ENCODE peak calls at places on chromosomes 4 and X, in four cellular contexts. W, R, F and K are unnamed samples.

GRCh38 chr4:8267077-8267476 is 2.5 kb upstream of the HTRA3 start:
- DNase-seq in W (peak), R (peak), F (peak), K (peak)

GRCh38 chr4:26022346-26022891 is 108.4 kb downstream of the SMIM20 start:
- DNase-seq in W (no peak), R (no peak), F (peak), K (no peak)

GRCh38 chr4:113979157-113979972 is at the start of gene ARSJ:
- DNase-seq in W (peak), R (no peak), F (no peak), K (peak)

GRCh38 chrX:150438165-150438564 is 75.0 kb downstream of the MAMLD1 start:
- DNase-seq in W (no peak), R (no peak), F (no peak), K (no peak)

GRCh38 chr4:51932261-51932660 is 87.9 kb downstream of the LRRC66 start:
- DNase-seq in W (no peak), R (no peak), F (no peak), K (no peak)

GRCh38 chr4:112523008-112523440 is 7.0 kb upstream of the NEUROG2 start:
- DNase-seq in W (peak), R (peak), F (no peak), K (no peak)

GRCh38 chrX:104098151-104098808 is 14.0 kb upstream of the ZCCHC18 start:
- DNase-seq in W (peak), R (peak), F (peak), K (peak)

GRCh38 chr4:140935259-140935658 is 179.1 kb upstream of the TBC1D9 start:
- DNase-seq in W (no peak), R (no peak), F (no peak), K (no peak)

GRCh38 chrX:115988825-115989224 is 181.7 kb upstream of the AGTR2 start:
- DNase-seq in W (no peak), R (no peak), F (no peak), K (no peak)

GRCh38 chr4:72326692-72327632 is 242.1 kb downstream of the ADAMTS3 start:
- DNase-seq in W (no peak), R (peak), F (peak), K (peak)

GRCh38 chr4:137124278-137124932 is 407.9 kb downstream of the PCDH18 start:
- DNase-seq in W (no peak), R (peak), F (peak), K (peak)

GRCh38 chr4:38071801-38072567 is 111.8 kb downstream of the PTTG2 start:
- DNase-seq in W (no peak), R (no peak), F (peak), K (no peak)

GRCh38 chrX:15465347-15465746 is 27.8 kb downstream of the PIR start:
- DNase-seq in W (no peak), R (no peak), F (no peak), K (no peak)

GRCh38 chrX:140091276-140091886 is 126.1 kb upstream of the CXorf66 start:
- DNase-seq in W (peak), R (peak), F (no peak), K (peak)

GRCh38 chr4:3634281-3635089 is 102.3 kb upstream of the LRPAP1 start:
- DNase-seq in W (no peak), R (no peak), F (no peak), K (no peak)

GRCh38 chr4:25852105-25852504 is 10.7 kb downstream of the SEL1L3 start:
- DNase-seq in W (no peak), R (no peak), F (no peak), K (no peak)

GRCh38 chrX:37685452-37686347 is at the start of gene XK:
- DNase-seq in W (peak), R (peak), F (no peak), K (peak)

GRCh38 chrX:12958059-12958458 is 16.9 kb upstream of the TMSB4X start:
- DNase-seq in W (no peak), R (no peak), F (no peak), K (no peak)

GRCh38 chrX:334331-334891 is 15.8 kb upstream of the GTPBP6 start:
- DNase-seq in W (no peak), R (no peak), F (no peak), K (no peak)

GRCh38 chr4:158540125-158540907 is 18.6 kb downstream of the RXFP1 start:
- DNase-seq in W (no peak), R (no peak), F (no peak), K (no peak)

GRCh38 chr4:101954351-101954750 is 163.8 kb downstream of the BANK1 start:
- DNase-seq in W (no peak), R (no peak), F (no peak), K (no peak)

GRCh38 chrX:17361620-17362019 is 13.4 kb upstream of the NHS start:
- DNase-seq in W (peak), R (peak), F (peak), K (peak)

GRCh38 chrX:65488496-65488895 is 46.1 kb downstream of the LAS1L start:
- DNase-seq in W (no peak), R (no peak), F (no peak), K (no peak)

GRCh38 chr4:8238061-8238511 is 31.5 kb upstream of the HTRA3 start:
- DNase-seq in W (peak), R (no peak), F (no peak), K (no peak)

GRCh38 chr4:114264877-114265291 is 285.4 kb upstream of the ARSJ start:
- DNase-seq in W (no peak), R (no peak), F (peak), K (no peak)

GRCh38 chrX:19839770-19840254 is 47.6 kb downstream of the SH3KBP1 start:
- DNase-seq in W (no peak), R (no peak), F (no peak), K (no peak)

GRCh38 chr4:56870927-56871326 is 36.8 kb upstream of the REST start:
- DNase-seq in W (no peak), R (no peak), F (no peak), K (no peak)

GRCh38 chr4:75003979-75004378 is 71.1 kb downstream of the PARM1 start:
- DNase-seq in W (no peak), R (no peak), F (no peak), K (no peak)

GRCh38 chr4:26937136-26937535 is 76.5 kb downstream of the STIM2 start:
- DNase-seq in W (no peak), R (peak), F (no peak), K (no peak)

GRCh38 chr4:84258905-84259830 is 239.9 kb downstream of the NKX6-1 start:
- DNase-seq in W (no peak), R (peak), F (peak), K (peak)

GRCh38 chr4:184464759-184465454 is 9.4 kb downstream of the IRF2 start:
- DNase-seq in W (no peak), R (no peak), F (peak), K (no peak)

GRCh38 chrX:45295587-45295986 is 94.9 kb upstream of the DIPK2B start:
- DNase-seq in W (no peak), R (no peak), F (peak), K (peak)

GRCh38 chr4:176789955-176790354 is 2.8 kb downstream of the VEGFC start:
- DNase-seq in W (no peak), R (peak), F (peak), K (peak)

DNA sequence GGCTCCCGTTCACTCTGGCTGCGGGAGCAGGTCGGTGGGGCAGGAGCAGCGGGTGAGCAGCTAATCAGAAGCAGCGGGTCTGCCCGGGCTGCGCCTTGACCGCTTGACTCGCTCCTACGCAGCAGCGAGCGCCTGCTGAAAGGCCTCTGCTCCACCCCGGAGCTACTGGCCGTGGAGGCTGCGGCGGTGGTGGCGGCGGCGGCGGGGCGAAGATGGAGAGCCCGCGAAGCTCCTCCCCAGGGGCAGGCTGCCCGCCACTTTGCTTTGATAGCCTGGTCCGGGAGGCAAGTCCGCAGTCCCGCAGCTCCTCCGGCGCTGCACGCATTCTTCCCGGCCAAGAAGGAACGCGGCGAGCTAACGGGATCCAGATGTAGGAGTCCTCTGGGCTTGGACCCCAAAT is 36.7 kb downstream of the PJA1 start:
- DNase-seq in W (peak), R (peak), F (no peak), K (no peak)
- TF ChIP-seq ELF4 in W (no peak), R (no peak), F (no peak), K (no peak)

DNA sequence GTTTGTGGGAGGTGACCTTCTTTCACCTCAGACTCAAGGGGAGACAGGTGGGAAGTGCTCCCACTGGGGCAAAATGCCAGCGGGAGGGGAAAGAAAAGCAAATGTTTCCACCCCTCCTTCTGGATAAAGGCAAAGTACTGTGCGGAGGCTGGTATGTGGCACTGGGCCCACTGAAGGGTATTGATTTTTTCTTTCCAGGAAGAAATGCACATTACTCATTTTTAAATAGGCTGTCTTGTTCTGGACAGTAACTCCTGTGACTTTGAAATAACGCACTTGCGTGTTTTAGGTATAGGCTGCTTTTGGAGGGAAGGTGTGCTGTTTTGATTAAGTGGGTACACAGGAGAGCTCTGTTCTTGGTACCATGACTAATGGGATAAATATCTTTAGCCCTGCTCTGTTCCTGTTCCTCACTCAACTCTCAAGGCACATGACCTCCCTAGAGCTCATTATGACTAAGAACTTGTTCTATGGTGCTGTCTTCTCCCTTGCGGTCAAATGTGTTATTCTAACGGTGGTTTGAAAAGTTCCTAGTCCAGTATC is 40.7 kb upstream of the MBTPS2 start:
- DNase-seq in W (no peak), R (no peak), F (peak), K (no peak)
- TF ChIP-seq ELF4 in W (no peak), R (no peak), F (no peak), K (no peak)

DNA sequence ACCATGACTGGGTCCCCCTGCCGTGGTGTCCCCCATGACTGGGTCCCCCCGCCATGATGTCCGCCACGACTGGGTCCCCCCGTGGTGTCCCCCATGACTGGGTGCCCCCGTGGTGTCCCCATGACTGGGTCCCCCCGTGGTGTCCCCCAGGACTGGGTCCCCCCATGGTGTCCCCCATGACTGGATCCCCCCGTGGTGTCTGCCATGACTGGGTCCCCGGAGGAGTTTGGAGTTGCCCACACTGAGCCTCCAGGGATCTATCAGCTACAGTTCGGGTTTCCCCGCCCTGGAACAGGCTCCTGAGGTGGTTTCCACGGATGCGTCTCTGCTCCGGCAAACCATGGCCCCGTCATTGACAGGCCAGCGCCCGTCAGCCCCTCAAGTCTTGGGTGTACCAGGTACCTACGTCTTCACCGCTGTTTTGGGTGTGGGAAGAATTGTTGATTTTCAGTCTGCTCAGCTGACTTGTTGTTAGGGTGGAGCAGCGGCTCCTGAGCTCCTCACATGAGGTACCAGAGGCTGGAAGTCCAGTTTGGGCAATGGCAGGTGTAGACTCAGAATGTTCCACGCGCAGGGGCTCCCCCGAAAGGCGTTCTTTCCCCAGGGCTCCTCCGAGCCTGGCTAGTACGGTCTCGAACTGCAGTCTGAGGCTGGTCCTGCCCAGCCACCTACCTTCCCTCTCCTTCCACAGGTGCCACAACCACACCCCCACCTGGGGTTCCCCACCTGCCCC is 8.3 kb upstream of the PDE6B start:
- DNase-seq in W (no peak), R (no peak), F (no peak), K (no peak)
- TF ChIP-seq ELF4 in W (no peak), R (no peak), F (no peak), K (no peak)

GRCh38 chr4:163476761-163477438 is 3.3 kb upstream of the TKTL2 start:
- DNase-seq in W (no peak), R (no peak), F (no peak), K (no peak)

GRCh38 chr4:163473130-163473529 is 424 bp downstream of the TKTL2 start:
- DNase-seq in W (no peak), R (no peak), F (no peak), K (no peak)

GRCh38 chr4:163473576-163473975 is at the start of gene TKTL2:
- DNase-seq in W (no peak), R (peak), F (no peak), K (no peak)

DNA sequence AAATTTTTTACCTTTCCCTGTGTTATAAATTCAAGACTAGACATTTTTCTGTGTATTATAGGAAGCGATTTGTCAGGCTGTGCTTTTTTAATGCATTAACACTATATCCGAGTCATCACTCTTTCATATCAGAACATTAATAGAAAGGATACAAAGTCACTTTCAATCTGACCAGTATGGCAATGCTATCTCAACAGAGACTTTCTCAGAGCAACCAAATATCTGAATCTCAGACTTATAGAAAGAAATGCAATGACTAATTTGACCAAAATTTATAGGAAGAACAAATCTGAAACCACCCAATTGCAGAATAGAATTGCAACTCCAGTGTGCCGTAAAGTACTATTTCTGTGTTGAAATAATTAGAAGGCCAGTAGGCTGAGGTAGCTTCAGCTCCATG is 473 bp upstream of the TKTL2 start:
- DNase-seq in W (no peak), R (no peak), F (no peak), K (no peak)
- TF ChIP-seq ELF4 in W (no peak), R (no peak), F (no peak), K (no peak)